ENCODE peak calls at places on chromosome 13, in four cellular contexts. G is ovary, J is NB4, I is tibial artery. D is an unnamed sample.

GRCh38 chr13:99307648-99308339 is 595 bp upstream of the GPR183 start:
- DNase-seq in G (no peak), J (peak), I (peak), D (no peak)

GRCh38 chr13:74136089-74136658 is 2.0 kb upstream of the KLF12 start:
- DNase-seq in G (peak), J (no peak), I (peak), D (peak)

GRCh38 chr13:73767747-73768315 is 366.4 kb downstream of the KLF12 start:
- DNase-seq in G (no peak), J (peak), I (no peak), D (peak)

GRCh38 chr13:79604752-79605151 is 123.8 kb downstream of the NDFIP2 start:
- DNase-seq in G (no peak), J (peak), I (no peak), D (no peak)

GRCh38 chr13:25064396-25064795 is 31.5 kb upstream of the PABPC3 start:
- DNase-seq in G (no peak), J (no peak), I (no peak), D (no peak)

GRCh38 chr13:75310005-75310580 is 171.9 kb downstream of the TBC1D4 start:
- DNase-seq in G (no peak), J (peak), I (no peak), D (no peak)

GRCh38 chr13:35744566-35745203 is 268.2 kb upstream of the MAB21L1 start:
- DNase-seq in G (no peak), J (no peak), I (no peak), D (no peak)

GRCh38 chr13:51122868-51123267 is 11.8 kb upstream of the C13orf42 start:
- DNase-seq in G (no peak), J (peak), I (no peak), D (no peak)

GRCh38 chr13:50441141-50441540 is 402.4 kb downstream of the DLEU7 start:
- DNase-seq in G (no peak), J (no peak), I (no peak), D (no peak)

GRCh38 chr13:114222461-114222968 is 12.2 kb upstream of the CDC16 start:
- DNase-seq in G (no peak), J (peak), I (no peak), D (no peak)

GRCh38 chr13:113053801-113054604 is 51.6 kb upstream of the F7 start:
- DNase-seq in G (peak), J (no peak), I (no peak), D (no peak)

GRCh38 chr13:27131202-27131623 is 40.4 kb downstream of the USP12 start:
- DNase-seq in G (no peak), J (peak), I (no peak), D (no peak)

GRCh38 chr13:35143123-35143522 is 201.1 kb downstream of the NBEA start:
- DNase-seq in G (no peak), J (no peak), I (no peak), D (no peak)

GRCh38 chr13:27971236-27971645 is 2.1 kb upstream of the CDX2 start:
- DNase-seq in G (no peak), J (no peak), I (peak), D (peak)

GRCh38 chr13:113968463-113969310 is 5.2 kb downstream of the C13orf46 start:
- DNase-seq in G (peak), J (no peak), I (no peak), D (peak)

GRCh38 chr13:111126509-111126908 is 11.4 kb downstream of the ARHGEF7 start:
- DNase-seq in G (no peak), J (no peak), I (no peak), D (no peak)

GRCh38 chr13:40348096-40348679 is 318.3 kb downstream of the FOXO1 start:
- DNase-seq in G (no peak), J (no peak), I (no peak), D (no peak)

GRCh38 chr13:73092831-73093230 is 34.0 kb downstream of the KLF5 start:
- DNase-seq in G (no peak), J (no peak), I (no peak), D (no peak)

GRCh38 chr13:40496035-40496810 is 170.2 kb downstream of the FOXO1 start:
- DNase-seq in G (no peak), J (no peak), I (no peak), D (no peak)

D was measured in mucosa of descending colon.